ENCODE peak calls at places on chromosomes 12 and 14, in eight cellular contexts. T, F, P, Q, S, X, O and D are unnamed samples.

GRCh38 chr14:99155173-99155777 is 116.7 kb downstream of the BCL11B start:
- DNase-seq in T (no peak), F (no peak), P (no peak), Q (no peak), S (no peak), X (no peak), O (no peak), D (no peak)

GRCh38 chr14:85534914-85535313 is 5.0 kb downstream of the FLRT2 start:
- DNase-seq in T (peak; percentile 39), F (no peak), P (no peak), Q (peak; percentile 47), S (no peak), X (no peak), O (no peak), D (no peak)

GRCh38 chr12:31585271-31585670 is 5.7 kb downstream of the DENND5B start:
- DNase-seq in T (peak; percentile 32), F (peak; percentile 63), P (peak; percentile 15), Q (no peak), S (no peak), X (no peak), O (no peak), D (no peak)

GRCh38 chr14:36662543-36663403 is 1.1 kb downstream of the PAX9 start:
- DNase-seq in T (peak; percentile 73), F (no peak), P (peak; percentile 69), Q (no peak), S (peak; percentile 76), X (no peak), O (no peak), D (no peak)

GRCh38 chr12:55112378-55112777 is 13.8 kb upstream of the OR9K2 start:
- DNase-seq in T (no peak), F (no peak), P (no peak), Q (no peak), S (no peak), X (no peak), O (no peak), D (no peak)

GRCh38 chr12:109531411-109531810 is 41.9 kb downstream of the MMAB start:
- DNase-seq in T (no peak), F (no peak), P (no peak), Q (no peak), S (no peak), X (no peak), O (no peak), D (no peak)

GRCh38 chr12:52221912-52222457 is 11.1 kb upstream of the KRT7 start:
- DNase-seq in T (peak; percentile 87), F (peak; percentile 25), P (peak; percentile 82), Q (peak; percentile 44), S (peak; percentile 81), X (peak; percentile 73), O (no peak), D (no peak)

GRCh38 chr12:5571115-5571514 is 139.2 kb downstream of the NTF3 start:
- DNase-seq in T (no peak), F (no peak), P (no peak), Q (no peak), S (no peak), X (no peak), O (no peak), D (no peak)

GRCh38 chr14:53537421-53538315 is 384.5 kb upstream of the DDHD1 start:
- DNase-seq in T (no peak), F (peak; percentile 40), P (no peak), Q (peak; percentile 19), S (no peak), X (no peak), O (no peak), D (no peak)

GRCh38 chr14:68576496-68577244 is 216.2 kb downstream of the ZFP36L1 start:
- DNase-seq in T (no peak), F (peak; percentile 40), P (peak; percentile 30), Q (peak; percentile 62), S (no peak), X (no peak), O (no peak), D (no peak)

GRCh38 chr14:30270200-30271161 is 288.5 kb upstream of the G2E3 start:
- DNase-seq in T (peak; percentile 96), F (peak; percentile 81), P (peak; percentile 88), Q (peak; percentile 82), S (peak; percentile 92), X (peak; percentile 70), O (peak; percentile 81), D (peak; percentile 64)

GRCh38 chr12:57632369-57632897 is 568 bp downstream of the B4GALNT1 start:
- DNase-seq in T (peak; percentile 64), F (no peak), P (peak; percentile 25), Q (no peak), S (peak; percentile 79), X (no peak), O (no peak), D (no peak)

GRCh38 chr12:13288501-13288900 is 92.0 kb downstream of the EMP1 start:
- DNase-seq in T (no peak), F (peak; percentile 3), P (no peak), Q (no peak), S (no peak), X (no peak), O (no peak), D (no peak)

GRCh38 chr12:58268080-58268479 is 326.7 kb downstream of the ATP23 start:
- DNase-seq in T (no peak), F (peak; percentile 18), P (no peak), Q (peak; percentile 87), S (no peak), X (no peak), O (no peak), D (no peak)

GRCh38 chr12:64610092-64610659 is at the start of gene RASSF3:
- DNase-seq in T (peak; percentile 90), F (peak; percentile 67), P (peak; percentile 71), Q (peak; percentile 79), S (peak; percentile 86), X (peak; percentile 88), O (peak; percentile 71), D (peak; percentile 80)

GRCh38 chr14:53470351-53471043 is 317.4 kb upstream of the DDHD1 start:
- DNase-seq in T (no peak), F (peak; percentile 60), P (no peak), Q (no peak), S (no peak), X (no peak), O (no peak), D (no peak)

GRCh38 chr12:26402648-26403047 is 207.3 kb downstream of the SSPN start:
- DNase-seq in T (no peak), F (no peak), P (peak; percentile 100), Q (no peak), S (peak; percentile 67), X (no peak), O (peak; percentile 31), D (peak; percentile 38)

GRCh38 chr12:108759914-108760313 is 28.6 kb upstream of the CORO1C start:
- DNase-seq in T (no peak), F (no peak), P (no peak), Q (no peak), S (no peak), X (no peak), O (no peak), D (no peak)

GRCh38 chr14:105879503-105879866 is 353.1 kb downstream of the TMEM121 start:
- DNase-seq in T (no peak), F (no peak), P (no peak), Q (no peak), S (no peak), X (no peak), O (no peak), D (no peak)

GRCh38 chr12:24596768-24597388 is 352.0 kb downstream of the BCAT1 start:
- DNase-seq in T (peak; percentile 57), F (peak; percentile 58), P (peak; percentile 33), Q (peak; percentile 60), S (no peak), X (no peak), O (no peak), D (no peak)

GRCh38 chr14:31993521-31993941 is 83.6 kb upstream of the ARHGAP5 start:
- DNase-seq in T (no peak), F (no peak), P (peak; percentile 7), Q (no peak), S (no peak), X (no peak), O (no peak), D (no peak)

GRCh38 chr12:92337128-92337527 is 191.5 kb upstream of the BTG1 start:
- DNase-seq in T (no peak), F (peak; percentile 26), P (peak; percentile 77), Q (no peak), S (no peak), X (no peak), O (no peak), D (no peak)

GRCh38 chr12:106769546-106769945 is 4.9 kb upstream of the RIC8B start:
- DNase-seq in T (no peak), F (no peak), P (no peak), Q (no peak), S (no peak), X (no peak), O (no peak), D (no peak)

GRCh38 chr14:74902941-74903705 is 19.9 kb downstream of the RPS6KL1 start:
- DNase-seq in T (peak; percentile 34), F (no peak), P (no peak), Q (no peak), S (no peak), X (no peak), O (no peak), D (no peak)
- H3K9me3 ChIP-seq in T (no peaks in the 10 kb centered on the region), F (no peaks in the 10 kb centered on the region), P (no peaks in the 10 kb centered on the region), Q (no peaks in the 10 kb centered on the region), S (no peaks in the 10 kb centered on the region), X (no peaks in the 10 kb centered on the region), O (no peaks in the 10 kb centered on the region), D (no peaks in the 10 kb centered on the region)

DNA sequence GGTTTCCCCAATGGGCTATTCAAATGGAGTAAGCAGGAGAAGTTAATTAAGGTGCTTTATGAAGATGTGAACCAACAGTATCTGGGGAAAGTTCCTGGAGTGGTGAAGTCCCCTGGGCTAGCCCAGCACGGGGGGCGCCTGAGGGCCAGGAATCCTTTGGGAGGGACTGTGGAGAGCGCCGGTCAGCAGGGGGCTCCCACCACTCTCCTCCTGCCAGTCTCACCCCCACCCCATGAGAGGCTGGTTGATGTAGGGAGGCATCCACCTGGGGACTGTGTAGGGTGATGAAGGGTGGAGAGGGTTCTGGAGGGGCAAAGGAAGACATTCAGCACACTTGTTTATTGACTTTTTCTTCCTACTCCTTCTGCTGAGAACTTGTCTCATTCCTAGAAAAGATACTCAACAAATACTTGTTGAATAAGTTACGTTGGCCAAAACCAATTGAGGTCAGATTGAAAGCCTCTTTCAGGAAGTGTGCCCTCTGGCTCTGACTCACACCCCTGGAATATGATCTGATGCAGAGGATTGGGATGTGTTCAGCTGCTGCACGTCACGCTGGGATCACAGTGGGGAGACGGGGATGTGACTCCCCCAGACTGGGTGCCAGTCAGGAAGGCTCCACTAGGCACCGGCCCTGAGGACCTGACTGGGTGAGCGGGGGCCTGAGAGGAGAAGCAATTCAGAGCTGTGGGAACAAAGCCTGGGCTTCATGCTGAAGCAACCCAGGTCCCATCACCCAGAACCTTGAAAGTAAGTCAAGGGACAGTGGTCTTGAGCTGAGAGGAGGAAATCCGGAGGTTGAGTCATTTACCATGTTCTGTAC is 4.2 kb downstream of the CEBPE start:
- DNase-seq in T (no peak), F (peak; percentile 99), P (peak; percentile 93), Q (peak; percentile 67), S (no peak), X (no peak), O (peak; percentile 67), D (no peak)
- TF ChIP-seq CTCF in T (no peak), F (peak; percentile 3), P (peak; percentile 32), Q (no peak), S (no peak), X (no peak), O (no peak), D (no peak)

GRCh38 chr14:27485193-27485592 is 887.4 kb upstream of the NOVA1 start:
- DNase-seq in T (no peak), F (no peak), P (no peak), Q (no peak), S (no peak), X (no peak), O (no peak), D (no peak)
- H3K9me3 ChIP-seq in T (no peaks in the 10 kb centered on the region), F (peaks cover 2% of the 10 kb centered on the region), P (no peaks in the 10 kb centered on the region), Q (no peaks in the 10 kb centered on the region), S (no peaks in the 10 kb centered on the region), X (no peaks in the 10 kb centered on the region), O (no peaks in the 10 kb centered on the region), D (no peaks in the 10 kb centered on the region)

GRCh38 chr12:117188961-117189724 is 1.1 kb downstream of the FBXO21 start:
- DNase-seq in T (peak; percentile 48), F (peak; percentile 72), P (peak; percentile 29), Q (peak; percentile 31), S (no peak), X (no peak), O (no peak), D (peak; percentile 25)
- TF ChIP-seq CTCF in T (no peak), F (no peak), P (peak; percentile 42), Q (no peak), S (no peak), X (no peak), O (no peak), D (no peak)